ENCODE peak calls at places on chromosome 1, in five cellular contexts. X is uterus, G is mesothelial cell of epicardium, I is COR-L47, H is NCI-H510A. N is an unnamed sample.

GRCh38 chr1:221335161-221336101 is 406.5 kb downstream of the DUSP10 start:
- DNase-seq in X (peak), G (no peak), I (no peak), H (no peak), N (peak)

GRCh38 chr1:30675761-30676160 is 47.6 kb downstream of the MATN1 start:
- DNase-seq in X (no peak), G (no peak), I (no peak), H (no peak), N (no peak)

GRCh38 chr1:7232441-7232840 is 447.2 kb downstream of the CAMTA1 start:
- DNase-seq in X (no peak), G (no peak), I (no peak), H (no peak), N (no peak)

GRCh38 chr1:229880271-229881170 is 186.5 kb upstream of the GALNT2 start:
- DNase-seq in X (no peak), G (no peak), I (no peak), H (no peak), N (no peak)

GRCh38 chr1:150015733-150016132 is 5.2 kb upstream of the OTUD7B start:
- DNase-seq in X (no peak), G (no peak), I (no peak), H (no peak), N (no peak)

GRCh38 chr1:199056721-199057120 is 417.9 kb downstream of the PTPRC start:
- DNase-seq in X (no peak), G (no peak), I (no peak), H (no peak), N (no peak)

GRCh38 chr1:92994105-92994712 is 32.9 kb upstream of the DIPK1A start:
- DNase-seq in X (peak), G (peak), I (peak), H (peak), N (peak)

GRCh38 chr1:201137579-201138310 is 10.8 kb upstream of the ASCL5 start:
- DNase-seq in X (peak), G (no peak), I (no peak), H (no peak), N (no peak)

GRCh38 chr1:91650764-91651163 is 150.1 kb downstream of the CDC7 start:
- DNase-seq in X (peak), G (no peak), I (no peak), H (no peak), N (no peak)

GRCh38 chr1:29683472-29683871 is 447.1 kb downstream of the PTPRU start:
- DNase-seq in X (no peak), G (no peak), I (no peak), H (no peak), N (no peak)

GRCh38 chr1:77538956-77539509 is 143.4 kb downstream of the ZZZ3 start:
- DNase-seq in X (peak), G (no peak), I (no peak), H (peak), N (peak)

GRCh38 chr1:219713981-219714381 is 101.1 kb upstream of the ZC3H11B start:
- DNase-seq in X (no peak), G (no peak), I (peak), H (no peak), N (peak)

GRCh38 chr1:240582953-240583352 is 29.0 kb downstream of the GREM2 start:
- DNase-seq in X (no peak), G (no peak), I (no peak), H (no peak), N (no peak)

GRCh38 chr1:172778461-172779455 is 119.9 kb downstream of the FASLG start:
- DNase-seq in X (no peak), G (no peak), I (no peak), H (no peak), N (no peak)

GRCh38 chr1:75265792-75266191 is 131.6 kb downstream of the LHX8 start:
- DNase-seq in X (no peak), G (no peak), I (peak), H (peak), N (peak)

GRCh38 chr1:18951818-18952391 is 4.6 kb downstream of the IFFO2 start:
- DNase-seq in X (no peak), G (no peak), I (no peak), H (no peak), N (no peak)

GRCh38 chr1:115880981-115881672 is 40.2 kb upstream of the NHLH2 start:
- DNase-seq in X (no peak), G (no peak), I (no peak), H (no peak), N (no peak)

GRCh38 chr1:86063721-86064120 is 92.9 kb downstream of the COL24A1 start:
- DNase-seq in X (no peak), G (no peak), I (no peak), H (no peak), N (no peak)

GRCh38 chr1:235079443-235079967 is 49.1 kb downstream of the TOMM20 start:
- DNase-seq in X (no peak), G (no peak), I (peak), H (peak), N (peak)

GRCh38 chr1:167739752-167740151 is 18.0 kb downstream of the MPZL1 start:
- DNase-seq in X (no peak), G (no peak), I (no peak), H (no peak), N (no peak)

GRCh38 chr1:161390559-161390858 is 22.8 kb upstream of the CFAP126 start:
- DNase-seq in X (no peak), G (no peak), I (no peak), H (no peak), N (no peak)

GRCh38 chr1:209839875-209840491 is 12.2 kb downstream of the UTP25 start:
- DNase-seq in X (no peak), G (no peak), I (no peak), H (no peak), N (no peak)

GRCh38 chr1:44227211-44227610 is 13.9 kb downstream of the DMAP1 start:
- DNase-seq in X (no peak), G (no peak), I (no peak), H (no peak), N (no peak)

GRCh38 chr1:10107985-10108663 is 75.4 kb downstream of the UBE4B start:
- DNase-seq in X (no peak), G (no peak), I (no peak), H (no peak), N (no peak)

GRCh38 chr1:198333744-198334143 is 176.9 kb downstream of the NEK7 start:
- DNase-seq in X (no peak), G (no peak), I (no peak), H (no peak), N (no peak)

N was measured in NCI-H69.